ENCODE peak calls at places on chromosome 15, in four cellular contexts. B, R, G and C are unnamed samples.

GRCh38 chr15:31023841-31024240 is 32.4 kb upstream of the MTMR10 start:
- DNase-seq in B (peak), R (no peak), G (no peak), C (no peak)

GRCh38 chr15:57138260-57138895 is 219.9 kb downstream of the TCF12 start:
- DNase-seq in B (peak), G (no peak), R (peak), C (no peak)

GRCh38 chr15:33114484-33114767 is 80.1 kb downstream of the FMN1 start:
- DNase-seq in G (no peak), R (peak), B (no peak), C (no peak)

GRCh38 chr15:23095796-23096195 is 40.8 kb downstream of the GOLGA6L1 start:
- DNase-seq in B (no peak), R (no peak), G (no peak), C (no peak)

GRCh38 chr15:95325763-95326688 is 1004.5 kb upstream of the NR2F2 start:
- DNase-seq in G (no peak), R (peak), B (peak), C (no peak)

GRCh38 chr15:60526127-60526616 is 47.2 kb upstream of the ICE2 start:
- DNase-seq in R (no peak), B (no peak), G (no peak), C (no peak)

GRCh38 chr15:82315519-82316246 is 33.6 kb downstream of the GOLGA6L10 start:
- DNase-seq in R (no peak), G (no peak), B (no peak), C (no peak)

GRCh38 chr15:86317379-86317745 is 237.7 kb downstream of the AGBL1 start:
- DNase-seq in G (no peak), B (no peak), R (no peak), C (no peak)

GRCh38 chr15:80559320-80559693 is 135.8 kb upstream of the ABHD17C start:
- DNase-seq in G (no peak), R (no peak), B (no peak), C (no peak)

GRCh38 chr15:31091531-31091930 is 10.0 kb downstream of the TRPM1 start:
- DNase-seq in B (peak), R (peak), G (peak), C (no peak)

GRCh38 chr15:36263666-36264065 is 315.8 kb upstream of the CDIN1 start:
- DNase-seq in G (no peak), R (no peak), B (no peak), C (no peak)